ENCODE peak calls at places on chromosomes 2 and 18, in ten cellular contexts. One of them, this sample, is unnamed.

GRCh38 chr18:7158201-7158600 is 40.6 kb upstream of the LAMA1 start:
- DNase-seq in breast epithelium: no peak
- DNase-seq in activated CD8-positive, alpha-beta T cell treated with anti-CD3 and anti-CD28 coated beads for 36 hours: no peak
- DNase-seq in psoas muscle: no peak
- DNase-seq in K562: no peak
- DNase-seq in IMR-90: peak
- DNase-seq in heart left ventricle: no peak
- DNase-seq in type B pancreatic cell: peak
- DNase-seq in A549: no peak
- DNase-seq in lower lobe of right lung: no peak
- DNase-seq in this sample: no peak

GRCh38 chr2:26911911-26912861 is 58.3 kb upstream of the MAPRE3 start:
- DNase-seq in breast epithelium: no peak
- DNase-seq in psoas muscle: no peak
- DNase-seq in IMR-90: no peak
- DNase-seq in heart left ventricle: no peak
- DNase-seq in lower lobe of right lung: no peak
- DNase-seq in K562: no peak
- DNase-seq in A549: no peak
- DNase-seq in activated CD8-positive, alpha-beta T cell treated with anti-CD3 and anti-CD28 coated beads for 36 hours: no peak
- DNase-seq in type B pancreatic cell: no peak
- DNase-seq in this sample: no peak

GRCh38 chr2:8116661-8117060 is 565.2 kb upstream of the ID2 start:
- DNase-seq in K562: no peak
- DNase-seq in lower lobe of right lung: no peak
- DNase-seq in A549: no peak
- DNase-seq in psoas muscle: no peak
- DNase-seq in IMR-90: no peak
- DNase-seq in breast epithelium: no peak
- DNase-seq in type B pancreatic cell: no peak
- DNase-seq in activated CD8-positive, alpha-beta T cell treated with anti-CD3 and anti-CD28 coated beads for 36 hours: no peak
- DNase-seq in heart left ventricle: no peak
- DNase-seq in this sample: no peak

GRCh38 chr2:226694142-226694541 is 105.5 kb downstream of the IRS1 start:
- DNase-seq in K562: no peak
- DNase-seq in activated CD8-positive, alpha-beta T cell treated with anti-CD3 and anti-CD28 coated beads for 36 hours: no peak
- DNase-seq in A549: no peak
- DNase-seq in type B pancreatic cell: no peak
- DNase-seq in lower lobe of right lung: no peak
- DNase-seq in breast epithelium: no peak
- DNase-seq in IMR-90: no peak
- DNase-seq in heart left ventricle: no peak
- DNase-seq in psoas muscle: no peak
- DNase-seq in this sample: no peak

GRCh38 chr2:215059724-215060123 is 78.7 kb downstream of the ABCA12 start:
- DNase-seq in psoas muscle: no peak
- DNase-seq in activated CD8-positive, alpha-beta T cell treated with anti-CD3 and anti-CD28 coated beads for 36 hours: no peak
- DNase-seq in breast epithelium: no peak
- DNase-seq in K562: no peak
- DNase-seq in IMR-90: peak
- DNase-seq in A549: no peak
- DNase-seq in lower lobe of right lung: no peak
- DNase-seq in heart left ventricle: no peak
- DNase-seq in type B pancreatic cell: no peak
- DNase-seq in this sample: no peak

GRCh38 chr2:105237045-105237765 is 4.3 kb upstream of the GPR45 start:
- DNase-seq in IMR-90: no peak
- DNase-seq in psoas muscle: no peak
- DNase-seq in A549: no peak
- DNase-seq in lower lobe of right lung: no peak
- DNase-seq in K562: no peak
- DNase-seq in activated CD8-positive, alpha-beta T cell treated with anti-CD3 and anti-CD28 coated beads for 36 hours: peak
- DNase-seq in breast epithelium: no peak
- DNase-seq in type B pancreatic cell: no peak
- DNase-seq in heart left ventricle: no peak
- DNase-seq in this sample: no peak

GRCh38 chr2:45011621-45012602 is 2.7 kb upstream of the SIX2 start:
- DNase-seq in activated CD8-positive, alpha-beta T cell treated with anti-CD3 and anti-CD28 coated beads for 36 hours: no peak
- DNase-seq in lower lobe of right lung: no peak
- DNase-seq in type B pancreatic cell: no peak
- DNase-seq in heart left ventricle: no peak
- DNase-seq in K562: no peak
- DNase-seq in psoas muscle: no peak
- DNase-seq in IMR-90: no peak
- DNase-seq in breast epithelium: no peak
- DNase-seq in A549: no peak
- DNase-seq in this sample: no peak

GRCh38 chr2:221570321-221571107 is 1.6 kb downstream of the EPHA4 start:
- DNase-seq in lower lobe of right lung: no peak
- DNase-seq in A549: no peak
- DNase-seq in IMR-90: peak
- DNase-seq in psoas muscle: no peak
- DNase-seq in K562: no peak
- DNase-seq in type B pancreatic cell: no peak
- DNase-seq in breast epithelium: no peak
- DNase-seq in heart left ventricle: no peak
- DNase-seq in activated CD8-positive, alpha-beta T cell treated with anti-CD3 and anti-CD28 coated beads for 36 hours: peak
- DNase-seq in this sample: peak

GRCh38 chr2:23703583-23704385 is 223.1 kb downstream of the ATAD2B start:
- DNase-seq in lower lobe of right lung: no peak
- DNase-seq in breast epithelium: no peak
- DNase-seq in heart left ventricle: no peak
- DNase-seq in K562: no peak
- DNase-seq in type B pancreatic cell: no peak
- DNase-seq in IMR-90: no peak
- DNase-seq in A549: no peak
- DNase-seq in activated CD8-positive, alpha-beta T cell treated with anti-CD3 and anti-CD28 coated beads for 36 hours: no peak
- DNase-seq in psoas muscle: peak
- DNase-seq in this sample: no peak

GRCh38 chr2:69260666-69261065 is 126.4 kb downstream of the GFPT1 start:
- DNase-seq in psoas muscle: no peak
- DNase-seq in heart left ventricle: no peak
- DNase-seq in type B pancreatic cell: no peak
- DNase-seq in IMR-90: peak
- DNase-seq in activated CD8-positive, alpha-beta T cell treated with anti-CD3 and anti-CD28 coated beads for 36 hours: no peak
- DNase-seq in breast epithelium: no peak
- DNase-seq in K562: no peak
- DNase-seq in A549: no peak
- DNase-seq in lower lobe of right lung: no peak
- DNase-seq in this sample: no peak

GRCh38 chr2:96618599-96619283 is 19.4 kb downstream of the KANSL3 start:
- DNase-seq in heart left ventricle: no peak
- DNase-seq in type B pancreatic cell: no peak
- DNase-seq in lower lobe of right lung: no peak
- DNase-seq in breast epithelium: no peak
- DNase-seq in A549: no peak
- DNase-seq in psoas muscle: no peak
- DNase-seq in activated CD8-positive, alpha-beta T cell treated with anti-CD3 and anti-CD28 coated beads for 36 hours: no peak
- DNase-seq in K562: no peak
- DNase-seq in IMR-90: peak
- DNase-seq in this sample: no peak

GRCh38 chr2:37623971-37624897 is 47.2 kb downstream of the CDC42EP3 start:
- DNase-seq in A549: no peak
- DNase-seq in IMR-90: peak
- DNase-seq in type B pancreatic cell: no peak
- DNase-seq in psoas muscle: no peak
- DNase-seq in K562: no peak
- DNase-seq in lower lobe of right lung: no peak
- DNase-seq in activated CD8-positive, alpha-beta T cell treated with anti-CD3 and anti-CD28 coated beads for 36 hours: peak
- DNase-seq in breast epithelium: no peak
- DNase-seq in heart left ventricle: no peak
- DNase-seq in this sample: no peak

DNA sequence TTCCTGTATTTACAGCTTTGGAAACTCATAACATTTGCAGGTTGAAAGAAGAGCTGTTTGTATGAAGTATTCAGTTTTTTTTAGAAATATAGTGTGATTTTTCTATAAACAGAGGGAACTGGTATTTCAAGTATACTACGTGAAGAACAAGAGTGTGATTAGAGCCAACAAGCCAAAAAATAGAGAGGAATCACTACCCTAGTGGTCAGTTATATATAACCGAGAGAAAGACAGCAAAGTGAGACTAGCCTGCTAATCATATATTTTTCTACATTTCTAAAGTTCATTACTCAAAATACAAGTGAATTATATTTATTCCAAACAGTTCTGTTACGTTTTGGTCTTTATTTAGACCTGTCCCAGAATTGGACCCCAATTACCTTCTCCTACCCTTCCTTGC is 444.8 kb upstream of the NRP2 start:
- DNase-seq in breast epithelium: no peak
- DNase-seq in heart left ventricle: no peak
- DNase-seq in activated CD8-positive, alpha-beta T cell treated with anti-CD3 and anti-CD28 coated beads for 36 hours: no peak
- DNase-seq in A549: no peak
- DNase-seq in lower lobe of right lung: no peak
- DNase-seq in psoas muscle: no peak
- DNase-seq in IMR-90: no peak
- DNase-seq in type B pancreatic cell: no peak
- DNase-seq in K562: no peak
- DNase-seq in this sample: no peak
- TF ChIP-seq CTCF in breast epithelium: no peak
- TF ChIP-seq CTCF in heart left ventricle: no peak
- TF ChIP-seq CTCF in activated CD8-positive, alpha-beta T cell treated with anti-CD3 and anti-CD28 coated beads for 36 hours: no peak
- TF ChIP-seq CTCF in A549: no peak
- TF ChIP-seq CTCF in lower lobe of right lung: no peak
- TF ChIP-seq CTCF in psoas muscle: peak
- TF ChIP-seq CTCF in IMR-90: no peak
- TF ChIP-seq CTCF in type B pancreatic cell: peak
- TF ChIP-seq CTCF in K562: no peak
- TF ChIP-seq CTCF in this sample: peak

GRCh38 chr18:26839609-26840008 is 25.9 kb downstream of the AQP4 start:
- DNase-seq in K562: no peak
- DNase-seq in psoas muscle: no peak
- DNase-seq in breast epithelium: no peak
- DNase-seq in IMR-90: no peak
- DNase-seq in heart left ventricle: no peak
- DNase-seq in type B pancreatic cell: no peak
- DNase-seq in A549: no peak
- DNase-seq in lower lobe of right lung: no peak
- DNase-seq in activated CD8-positive, alpha-beta T cell treated with anti-CD3 and anti-CD28 coated beads for 36 hours: no peak
- DNase-seq in this sample: no peak

GRCh38 chr18:26843760-26844159 is 21.7 kb downstream of the AQP4 start:
- DNase-seq in activated CD8-positive, alpha-beta T cell treated with anti-CD3 and anti-CD28 coated beads for 36 hours: no peak
- DNase-seq in lower lobe of right lung: no peak
- DNase-seq in type B pancreatic cell: no peak
- DNase-seq in heart left ventricle: no peak
- DNase-seq in breast epithelium: no peak
- DNase-seq in psoas muscle: no peak
- DNase-seq in K562: no peak
- DNase-seq in A549: no peak
- DNase-seq in IMR-90: no peak
- DNase-seq in this sample: no peak

DNA sequence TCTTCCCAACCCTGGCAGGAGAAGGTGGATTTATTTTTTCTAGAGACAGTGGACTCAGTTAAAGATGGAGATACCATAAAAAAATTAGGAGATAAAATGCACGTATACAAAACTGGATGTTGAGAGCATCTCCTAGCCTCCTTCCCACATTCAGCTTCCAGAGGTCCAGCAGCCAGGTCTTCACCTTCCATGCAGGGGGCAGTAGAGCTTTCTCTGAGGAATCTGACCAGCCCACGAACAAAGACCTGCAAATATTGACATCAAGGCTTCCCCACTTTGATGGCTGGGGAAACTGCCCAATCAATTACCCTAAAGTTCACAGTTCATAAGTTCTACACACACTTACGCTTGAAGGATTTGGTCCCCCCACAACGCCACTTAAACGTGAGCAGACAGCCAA is 24.5 kb downstream of the AQP4 start:
- DNase-seq in type B pancreatic cell: no peak
- DNase-seq in heart left ventricle: no peak
- DNase-seq in A549: no peak
- DNase-seq in breast epithelium: no peak
- DNase-seq in lower lobe of right lung: no peak
- DNase-seq in activated CD8-positive, alpha-beta T cell treated with anti-CD3 and anti-CD28 coated beads for 36 hours: no peak
- DNase-seq in K562: no peak
- DNase-seq in psoas muscle: no peak
- DNase-seq in IMR-90: no peak
- DNase-seq in this sample: no peak
- TF ChIP-seq CTCF in type B pancreatic cell: no peak
- TF ChIP-seq CTCF in heart left ventricle: no peak
- TF ChIP-seq CTCF in A549: no peak
- TF ChIP-seq CTCF in breast epithelium: no peak
- TF ChIP-seq CTCF in lower lobe of right lung: no peak
- TF ChIP-seq CTCF in activated CD8-positive, alpha-beta T cell treated with anti-CD3 and anti-CD28 coated beads for 36 hours: no peak
- TF ChIP-seq CTCF in K562: no peak
- TF ChIP-seq CTCF in psoas muscle: no peak
- TF ChIP-seq CTCF in IMR-90: no peak
- TF ChIP-seq CTCF in this sample: no peak

DNA sequence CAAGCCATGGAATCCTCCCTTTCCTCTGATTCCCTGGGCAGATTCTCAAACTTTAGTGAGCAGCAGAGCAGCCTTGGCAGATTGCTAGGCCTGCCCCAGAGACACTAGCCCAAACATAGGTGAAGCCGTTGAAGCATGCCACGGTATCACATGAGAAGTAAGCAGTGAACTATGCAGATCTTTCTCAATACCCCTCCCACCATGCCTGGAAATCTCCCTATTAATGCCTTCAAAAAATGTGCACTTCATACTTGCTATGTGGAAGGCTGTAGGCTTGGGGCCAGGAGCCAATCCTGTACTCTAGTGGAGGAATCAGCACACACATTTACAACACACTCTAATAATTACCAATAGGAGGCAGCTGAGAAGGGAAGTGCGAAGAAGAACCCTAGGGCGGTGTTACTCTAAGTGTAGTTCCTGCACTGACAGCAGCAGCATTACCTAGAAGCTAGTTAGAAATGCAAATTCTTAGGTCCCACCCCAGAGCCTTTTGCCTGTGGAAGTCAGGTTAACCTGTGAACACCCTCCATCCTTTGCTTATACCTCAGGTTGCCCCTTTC is 305.1 kb upstream of the SPRED2 start:
- DNase-seq in A549: no peak
- DNase-seq in type B pancreatic cell: no peak
- DNase-seq in heart left ventricle: no peak
- DNase-seq in activated CD8-positive, alpha-beta T cell treated with anti-CD3 and anti-CD28 coated beads for 36 hours: no peak
- DNase-seq in breast epithelium: no peak
- DNase-seq in psoas muscle: no peak
- DNase-seq in lower lobe of right lung: no peak
- DNase-seq in IMR-90: no peak
- DNase-seq in K562: no peak
- DNase-seq in this sample: no peak
- TF ChIP-seq CTCF in A549: no peak
- TF ChIP-seq CTCF in type B pancreatic cell: no peak
- TF ChIP-seq CTCF in heart left ventricle: no peak
- TF ChIP-seq CTCF in activated CD8-positive, alpha-beta T cell treated with anti-CD3 and anti-CD28 coated beads for 36 hours: no peak
- TF ChIP-seq CTCF in breast epithelium: no peak
- TF ChIP-seq CTCF in psoas muscle: no peak
- TF ChIP-seq CTCF in lower lobe of right lung: no peak
- TF ChIP-seq CTCF in IMR-90: no peak
- TF ChIP-seq CTCF in K562: no peak
- TF ChIP-seq CTCF in this sample: no peak

DNA sequence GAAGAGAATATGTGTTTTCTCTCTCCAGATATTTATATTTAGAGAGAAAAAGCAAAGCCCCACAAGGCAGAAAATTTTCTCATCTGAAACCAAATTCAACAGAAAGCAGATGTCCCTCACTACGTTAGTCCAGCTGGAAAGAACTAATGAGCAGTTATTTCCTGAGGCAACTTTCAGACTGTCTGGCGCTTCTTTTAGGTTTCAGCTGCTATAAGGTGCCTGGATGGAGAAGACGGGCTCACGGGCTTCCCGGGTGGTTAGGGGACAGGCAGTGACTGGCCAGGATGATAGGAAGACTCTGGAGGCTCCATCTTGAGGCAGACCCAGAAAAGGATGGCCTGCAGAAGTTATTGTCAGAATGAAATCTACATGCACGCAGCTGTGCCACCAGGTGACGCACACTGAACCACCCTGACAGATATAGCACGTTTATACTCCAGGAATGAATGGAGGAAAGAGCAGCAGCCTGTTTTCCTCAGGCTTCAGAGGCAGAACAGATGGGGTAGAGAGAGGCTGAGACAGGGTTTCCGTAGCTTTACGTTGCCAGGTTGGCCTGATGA is 50.7 kb downstream of the MRPL35 start:
- DNase-seq in activated CD8-positive, alpha-beta T cell treated with anti-CD3 and anti-CD28 coated beads for 36 hours: no peak
- DNase-seq in A549: peak
- DNase-seq in heart left ventricle: no peak
- DNase-seq in type B pancreatic cell: no peak
- DNase-seq in IMR-90: no peak
- DNase-seq in lower lobe of right lung: no peak
- DNase-seq in psoas muscle: no peak
- DNase-seq in K562: peak
- DNase-seq in breast epithelium: no peak
- DNase-seq in this sample: no peak
- TF ChIP-seq CTCF in activated CD8-positive, alpha-beta T cell treated with anti-CD3 and anti-CD28 coated beads for 36 hours: no peak
- TF ChIP-seq CTCF in A549: no peak
- TF ChIP-seq CTCF in heart left ventricle: no peak
- TF ChIP-seq CTCF in type B pancreatic cell: no peak
- TF ChIP-seq CTCF in IMR-90: no peak
- TF ChIP-seq CTCF in lower lobe of right lung: no peak
- TF ChIP-seq CTCF in psoas muscle: no peak
- TF ChIP-seq CTCF in K562: peak
- TF ChIP-seq CTCF in breast epithelium: no peak
- TF ChIP-seq CTCF in this sample: no peak